ENCODE peak calls at places on chromosome 4, in eight cellular contexts. W is NCI-H748 treated with DMSO at 0.1 percent for 48 hours, M is M059J, J is transverse colon, V is kidney, T is mesenchymal stem cell, E is NCI-H1092 treated with DMSO at 0.1 percent for 48 hours, N is fibroblast of pulmonary artery. H is an unnamed sample.

GRCh38 chr4:109495514-109495913 is 61.9 kb downstream of the SEC24B start:
- DNase-seq in V (no peak), T (no peak), M (no peak), W (no peak), E (no peak), J (no peak), N (no peak), H (no peak)

GRCh38 chr4:55611358-55612059 is 19.5 kb upstream of the PDCL2 start:
- DNase-seq in T (no peak), E (no peak), W (no peak), M (no peak), V (no peak), J (no peak), N (no peak), H (no peak)

GRCh38 chr4:177558995-177559394 is 116.8 kb upstream of the AGA start:
- DNase-seq in N (no peak), T (no peak), W (no peak), E (no peak), V (no peak), J (no peak), M (no peak), H (no peak)

GRCh38 chr4:1413221-1413663 is 7.0 kb upstream of the NKX1-1 start:
- DNase-seq in N (no peak), E (no peak), V (peak; percentile 49), M (no peak), J (no peak), T (no peak), W (no peak), H (no peak)

GRCh38 chr4:20529681-20530080 is 170.6 kb upstream of the PACRGL start:
- DNase-seq in E (no peak), M (no peak), V (no peak), T (peak; percentile 86), N (no peak), J (no peak), W (no peak), H (no peak)

GRCh38 chr4:108058685-108059440 is 69.2 kb downstream of the HADH start:
- DNase-seq in W (peak; percentile 0), J (no peak), V (no peak), E (no peak), M (peak; percentile 91), N (peak; percentile 11), T (peak; percentile 94), H (peak; percentile 14)

GRCh38 chr4:74096265-74096980 is 2.6 kb downstream of the CXCL2 start:
- DNase-seq in V (no peak), M (no peak), N (peak; percentile 83), T (peak; percentile 70), E (no peak), W (no peak), J (no peak), H (peak; percentile 3)

GRCh38 chr4:139734201-139734874 is 68.7 kb downstream of the MGST2 start:
- DNase-seq in T (peak; percentile 94), J (no peak), M (peak; percentile 29), W (no peak), E (no peak), V (no peak), N (peak; percentile 89), H (no peak)

GRCh38 chr4:2788101-2788500 is 4.8 kb upstream of the SH3BP2 start:
- DNase-seq in N (no peak), W (no peak), E (no peak), T (no peak), J (no peak), M (no peak), V (no peak), H (no peak)

GRCh38 chr4:110878413-110878812 is 255.5 kb upstream of the PITX2 start:
- DNase-seq in W (no peak), E (no peak), J (no peak), V (no peak), N (no peak), T (no peak), M (peak; percentile 59), H (no peak)

GRCh38 chr4:41880840-41881831 is 54.1 kb upstream of the TMEM33 start:
- DNase-seq in N (peak; percentile 2), W (no peak), E (peak; percentile 26), J (no peak), V (no peak), T (peak; percentile 28), M (peak; percentile 41), H (no peak)

GRCh38 chr4:156642161-156642560 is 329.4 kb downstream of the PDGFC start:
- DNase-seq in M (peak; percentile 60), J (no peak), W (no peak), N (no peak), V (no peak), E (no peak), T (peak; percentile 44), H (peak; percentile 26)

GRCh38 chr4:175421506-175421905 is 390.6 kb downstream of the GPM6A start:
- DNase-seq in J (no peak), T (peak; percentile 71), V (no peak), W (no peak), N (no peak), E (no peak), M (peak; percentile 70), H (peak; percentile 68)

GRCh38 chr4:49044270-49044669 is 58.2 kb downstream of the CWH43 start:
- DNase-seq in J (no peak), N (no peak), M (no peak), V (no peak), W (peak; percentile 40), E (no peak), T (no peak), H (no peak)

GRCh38 chr4:100095729-100096595 is 94.3 kb downstream of the DDIT4L start:
- DNase-seq in W (peak; percentile 33), J (peak; percentile 33), N (peak; percentile 80), V (peak; percentile 84), E (peak; percentile 53), T (peak; percentile 82), M (peak; percentile 70), H (peak; percentile 67)

GRCh38 chr4:16783119-16783518 is 115.3 kb downstream of the LDB2 start:
- DNase-seq in N (peak; percentile 72), W (no peak), T (peak; percentile 75), J (no peak), V (no peak), M (peak; percentile 78), E (no peak), H (no peak)

GRCh38 chr4:88999392-88999791 is 57.6 kb downstream of the FAM13A start:
- DNase-seq in M (no peak), W (no peak), E (peak; percentile 87), N (no peak), J (no peak), T (no peak), V (no peak), H (no peak)

GRCh38 chr4:129561886-129562285 is 465.9 kb downstream of the C4orf33 start:
- DNase-seq in M (no peak), W (no peak), V (no peak), N (peak; percentile 64), T (peak; percentile 6), J (no peak), E (no peak), H (peak; percentile 61)